ENCODE peak calls at places on chromosomes 7 and 10, in four cellular contexts. One of them, this sample, is unnamed.

GRCh38 chr10:117241541-117242462 is 888 bp downstream of the SLC18A2 start:
- DNase-seq in Peyer's patch: no peak
- DNase-seq in Calu3: no peak
- DNase-seq in nephron progenitor cell: peak; percentile 56
- DNase-seq in this sample: no peak

GRCh38 chr7:123538897-123539296 is 4.5 kb upstream of the IQUB start:
- DNase-seq in Peyer's patch: no peak
- DNase-seq in Calu3: no peak
- DNase-seq in nephron progenitor cell: no peak
- DNase-seq in this sample: no peak

GRCh38 chr10:2037966-2038493 is 300.7 kb upstream of the ADARB2 start:
- DNase-seq in Peyer's patch: no peak
- DNase-seq in Calu3: no peak
- DNase-seq in nephron progenitor cell: no peak
- DNase-seq in this sample: no peak

GRCh38 chr7:18202315-18203045 is 174.8 kb upstream of the PRPS1L1 start:
- DNase-seq in Peyer's patch: no peak
- DNase-seq in Calu3: no peak
- DNase-seq in nephron progenitor cell: no peak
- DNase-seq in this sample: no peak

GRCh38 chr7:123979876-123980275 is 53.0 kb downstream of the TMEM229A start:
- DNase-seq in Peyer's patch: no peak
- DNase-seq in Calu3: peak; percentile 17
- DNase-seq in nephron progenitor cell: no peak
- DNase-seq in this sample: no peak

GRCh38 chr10:72981882-72982529 is 27.4 kb upstream of the PLA2G12B start:
- DNase-seq in Peyer's patch: no peak
- DNase-seq in Calu3: no peak
- DNase-seq in nephron progenitor cell: no peak
- DNase-seq in this sample: no peak

GRCh38 chr10:77936697-77937567 is 10.4 kb upstream of the DLG5 start:
- DNase-seq in Peyer's patch: no peak
- DNase-seq in Calu3: no peak
- DNase-seq in nephron progenitor cell: no peak
- DNase-seq in this sample: no peak

GRCh38 chr10:130762481-130762880 is 549.0 kb downstream of the TCERG1L start:
- DNase-seq in Peyer's patch: no peak
- DNase-seq in Calu3: no peak
- DNase-seq in nephron progenitor cell: no peak
- DNase-seq in this sample: no peak

GRCh38 chr10:31803606-31804195 is 124.9 kb downstream of the ARHGAP12 start:
- DNase-seq in Peyer's patch: no peak
- DNase-seq in Calu3: no peak
- DNase-seq in nephron progenitor cell: no peak
- DNase-seq in this sample: no peak

GRCh38 chr7:70417061-70417655 is 714.8 kb upstream of the GALNT17 start:
- DNase-seq in Peyer's patch: no peak
- DNase-seq in Calu3: no peak
- DNase-seq in nephron progenitor cell: no peak
- DNase-seq in this sample: no peak

GRCh38 chr7:37354661-37355131 is 94.0 kb downstream of the ELMO1 start:
- DNase-seq in Peyer's patch: no peak
- DNase-seq in Calu3: peak; percentile 15
- DNase-seq in nephron progenitor cell: no peak
- DNase-seq in this sample: no peak

GRCh38 chr7:99287779-99288534 is 15.3 kb downstream of the MYH16 start:
- DNase-seq in Peyer's patch: no peak
- DNase-seq in Calu3: no peak
- DNase-seq in nephron progenitor cell: no peak
- DNase-seq in this sample: no peak

GRCh38 chr7:84216477-84216876 is 21.9 kb upstream of the SEMA3A start:
- DNase-seq in Peyer's patch: no peak
- DNase-seq in Calu3: no peak
- DNase-seq in nephron progenitor cell: no peak
- DNase-seq in this sample: no peak

GRCh38 chr7:143250822-143251221 is 12.4 kb upstream of the GSTK1 start:
- DNase-seq in Peyer's patch: no peak
- DNase-seq in Calu3: no peak
- DNase-seq in nephron progenitor cell: no peak
- DNase-seq in this sample: no peak

GRCh38 chr10:114547466-114547865 is 110.6 kb downstream of the ABLIM1 start:
- DNase-seq in Peyer's patch: no peak
- DNase-seq in Calu3: no peak
- DNase-seq in nephron progenitor cell: no peak
- DNase-seq in this sample: no peak

GRCh38 chr10:22010973-22011408 is 7.5 kb upstream of the DNAJC1 start:
- DNase-seq in Peyer's patch: no peak
- DNase-seq in Calu3: no peak
- DNase-seq in nephron progenitor cell: no peak
- DNase-seq in this sample: no peak

GRCh38 chr7:21426286-21426957 is 1.5 kb upstream of the SP4 start:
- DNase-seq in Peyer's patch: no peak
- DNase-seq in Calu3: no peak
- DNase-seq in nephron progenitor cell: no peak
- DNase-seq in this sample: no peak

GRCh38 chr10:22476601-22477364 is 131.5 kb downstream of the SPAG6 start:
- DNase-seq in Peyer's patch: no peak
- DNase-seq in Calu3: no peak
- DNase-seq in nephron progenitor cell: peak; percentile 26
- DNase-seq in this sample: peak; percentile 25

GRCh38 chr10:43156590-43157340 is 18.5 kb downstream of the CSGALNACT2 start:
- DNase-seq in Peyer's patch: no peak
- DNase-seq in Calu3: no peak
- DNase-seq in nephron progenitor cell: no peak
- DNase-seq in this sample: no peak

GRCh38 chr7:782718-783449 is 49.4 kb upstream of the SUN1 start:
- DNase-seq in Peyer's patch: no peak
- DNase-seq in Calu3: no peak
- DNase-seq in nephron progenitor cell: no peak
- DNase-seq in this sample: no peak

GRCh38 chr10:67520924-67521520 is 175.0 kb downstream of the CTNNA3 start:
- DNase-seq in Peyer's patch: no peak
- DNase-seq in Calu3: peak; percentile 60
- DNase-seq in nephron progenitor cell: peak; percentile 47
- DNase-seq in this sample: no peak

GRCh38 chr7:74453321-74454011 is at the start of gene GTF2IRD1:
- DNase-seq in Peyer's patch: peak; percentile 82
- DNase-seq in Calu3: peak; percentile 65
- DNase-seq in nephron progenitor cell: peak; percentile 77
- DNase-seq in this sample: peak; percentile 23

GRCh38 chr7:24119852-24120251 is 164.1 kb upstream of the NPY start:
- DNase-seq in Peyer's patch: no peak
- DNase-seq in Calu3: no peak
- DNase-seq in nephron progenitor cell: no peak
- DNase-seq in this sample: no peak

GRCh38 chr7:91796122-91796521 is 84.4 kb downstream of the MTERF1 start:
- DNase-seq in Peyer's patch: no peak
- DNase-seq in Calu3: no peak
- DNase-seq in nephron progenitor cell: no peak
- DNase-seq in this sample: no peak

GRCh38 chr10:24790599-24790998 is 66.9 kb upstream of the ARHGAP21 start:
- DNase-seq in Peyer's patch: no peak
- DNase-seq in Calu3: no peak
- DNase-seq in nephron progenitor cell: no peak
- DNase-seq in this sample: no peak

GRCh38 chr7:124074007-124074406 is 41.1 kb upstream of the TMEM229A start:
- DNase-seq in Peyer's patch: no peak
- DNase-seq in Calu3: no peak
- DNase-seq in nephron progenitor cell: no peak
- DNase-seq in this sample: no peak

GRCh38 chr10:1688531-1688930 is 48.8 kb downstream of the ADARB2 start:
- DNase-seq in Peyer's patch: no peak
- DNase-seq in Calu3: no peak
- DNase-seq in nephron progenitor cell: no peak
- DNase-seq in this sample: no peak

GRCh38 chr7:145269418-145270161 is 433.7 kb upstream of the TPK1 start:
- DNase-seq in Peyer's patch: no peak
- DNase-seq in Calu3: no peak
- DNase-seq in nephron progenitor cell: no peak
- DNase-seq in this sample: no peak

GRCh38 chr10:78991187-78991586 is 77.6 kb upstream of the ZMIZ1 start:
- DNase-seq in Peyer's patch: no peak
- DNase-seq in Calu3: no peak
- DNase-seq in nephron progenitor cell: no peak
- DNase-seq in this sample: no peak

GRCh38 chr10:811781-812180 is 119.7 kb downstream of the LARP4B start:
- DNase-seq in Peyer's patch: no peak
- DNase-seq in Calu3: no peak
- DNase-seq in nephron progenitor cell: no peak
- DNase-seq in this sample: no peak

GRCh38 chr7:28750981-28751380 is 207.1 kb downstream of the TRIL start:
- DNase-seq in Peyer's patch: no peak
- DNase-seq in Calu3: no peak
- DNase-seq in nephron progenitor cell: no peak
- DNase-seq in this sample: no peak

GRCh38 chr10:75922435-75922834 is 491.0 kb downstream of the LRMDA start:
- DNase-seq in Peyer's patch: no peak
- DNase-seq in Calu3: no peak
- DNase-seq in nephron progenitor cell: no peak
- DNase-seq in this sample: no peak
- TF ChIP-seq CTCF in Peyer's patch: no peak
- TF ChIP-seq CTCF in Calu3: no peak
- TF ChIP-seq CTCF in nephron progenitor cell: no peak
- TF ChIP-seq CTCF in this sample: no peak

GRCh38 chr10:11687779-11688447 is 54.3 kb upstream of the ECHDC3 start:
- DNase-seq in Peyer's patch: no peak
- DNase-seq in Calu3: peak; percentile 77
- DNase-seq in nephron progenitor cell: no peak
- DNase-seq in this sample: no peak

GRCh38 chr10:11697718-11698527 is 44.3 kb upstream of the ECHDC3 start:
- DNase-seq in Peyer's patch: no peak
- DNase-seq in Calu3: no peak
- DNase-seq in nephron progenitor cell: no peak
- DNase-seq in this sample: no peak

GRCh38 chr10:11689945-11690736 is 52.0 kb upstream of the ECHDC3 start:
- DNase-seq in Peyer's patch: no peak
- DNase-seq in Calu3: no peak
- DNase-seq in nephron progenitor cell: no peak
- DNase-seq in this sample: no peak

GRCh38 chr10:11691319-11691755 is 50.8 kb upstream of the ECHDC3 start:
- DNase-seq in Peyer's patch: no peak
- DNase-seq in Calu3: no peak
- DNase-seq in nephron progenitor cell: no peak
- DNase-seq in this sample: no peak

GRCh38 chr10:11693376-11693775 is 48.8 kb upstream of the ECHDC3 start:
- DNase-seq in Peyer's patch: no peak
- DNase-seq in Calu3: no peak
- DNase-seq in nephron progenitor cell: no peak
- DNase-seq in this sample: no peak
- TF ChIP-seq CTCF in Peyer's patch: no peak
- TF ChIP-seq CTCF in Calu3: no peak
- TF ChIP-seq CTCF in nephron progenitor cell: no peak
- TF ChIP-seq CTCF in this sample: no peak

GRCh38 chr7:1843271-1843861 is 173.3 kb downstream of the ELFN1 start:
- DNase-seq in Peyer's patch: no peak
- DNase-seq in Calu3: no peak
- DNase-seq in nephron progenitor cell: peak; percentile 25
- DNase-seq in this sample: no peak

GRCh38 chr7:1844956-1845390 is 174.9 kb downstream of the ELFN1 start:
- DNase-seq in Peyer's patch: peak; percentile 19
- DNase-seq in Calu3: no peak
- DNase-seq in nephron progenitor cell: peak; percentile 36
- DNase-seq in this sample: no peak

GRCh38 chr7:1843921-1844335 is 173.9 kb downstream of the ELFN1 start:
- DNase-seq in Peyer's patch: peak; percentile 18
- DNase-seq in Calu3: no peak
- DNase-seq in nephron progenitor cell: peak; percentile 67
- DNase-seq in this sample: no peak

GRCh38 chr7:1845536-1846311 is 175.6 kb downstream of the ELFN1 start:
- DNase-seq in Peyer's patch: peak; percentile 21
- DNase-seq in Calu3: no peak
- DNase-seq in nephron progenitor cell: peak; percentile 3
- DNase-seq in this sample: no peak

DNA sequence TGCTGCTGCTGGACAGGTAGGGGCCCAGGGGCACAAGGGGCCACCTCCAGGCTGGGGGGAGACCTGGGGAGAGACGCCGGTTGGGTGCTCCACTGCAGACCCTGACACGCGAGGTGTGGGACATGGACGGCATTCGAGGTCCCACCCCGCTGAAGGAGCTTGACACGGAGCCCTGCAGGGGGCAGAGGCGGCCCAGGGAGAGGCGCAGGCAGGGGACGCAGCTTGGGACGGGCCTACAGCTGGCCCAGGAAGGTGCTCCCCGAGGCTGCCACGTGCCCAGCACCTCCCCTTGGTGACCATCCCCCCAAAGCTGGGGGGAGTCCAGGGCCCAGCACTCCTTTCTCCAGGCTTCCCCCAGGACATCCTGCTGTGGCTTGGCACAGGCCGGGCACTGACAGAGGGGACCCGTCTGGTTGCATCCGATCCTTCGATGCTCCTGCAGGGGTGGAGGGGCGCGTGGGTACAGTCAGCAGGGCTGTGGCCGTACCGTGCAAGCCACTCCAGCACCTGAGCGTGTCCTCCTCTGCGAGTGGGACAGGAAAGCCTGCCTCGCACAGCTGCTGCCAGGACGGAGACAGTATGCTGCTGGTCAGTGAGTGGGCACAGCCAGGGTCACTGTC is 174.4 kb downstream of the ELFN1 start:
- DNase-seq in Peyer's patch: peak; percentile 27
- DNase-seq in Calu3: no peak
- DNase-seq in nephron progenitor cell: peak; percentile 10
- DNase-seq in this sample: no peak
- TF ChIP-seq CTCF in Peyer's patch: no peak
- TF ChIP-seq CTCF in Calu3: no peak
- TF ChIP-seq CTCF in nephron progenitor cell: no peak
- TF ChIP-seq CTCF in this sample: no peak

GRCh38 chr10:112970036-112970435 is 20.0 kb downstream of the TCF7L2 start:
- DNase-seq in Peyer's patch: no peak
- DNase-seq in Calu3: no peak
- DNase-seq in nephron progenitor cell: no peak
- DNase-seq in this sample: no peak

GRCh38 chr10:112977294-112977951 is 27.4 kb downstream of the TCF7L2 start:
- DNase-seq in Peyer's patch: no peak
- DNase-seq in Calu3: no peak
- DNase-seq in nephron progenitor cell: no peak
- DNase-seq in this sample: no peak

GRCh38 chr10:112973046-112973445 is 23.0 kb downstream of the TCF7L2 start:
- DNase-seq in Peyer's patch: no peak
- DNase-seq in Calu3: no peak
- DNase-seq in nephron progenitor cell: no peak
- DNase-seq in this sample: no peak

GRCh38 chr10:112972606-112973005 is 22.6 kb downstream of the TCF7L2 start:
- DNase-seq in Peyer's patch: no peak
- DNase-seq in Calu3: no peak
- DNase-seq in nephron progenitor cell: no peak
- DNase-seq in this sample: no peak

DNA sequence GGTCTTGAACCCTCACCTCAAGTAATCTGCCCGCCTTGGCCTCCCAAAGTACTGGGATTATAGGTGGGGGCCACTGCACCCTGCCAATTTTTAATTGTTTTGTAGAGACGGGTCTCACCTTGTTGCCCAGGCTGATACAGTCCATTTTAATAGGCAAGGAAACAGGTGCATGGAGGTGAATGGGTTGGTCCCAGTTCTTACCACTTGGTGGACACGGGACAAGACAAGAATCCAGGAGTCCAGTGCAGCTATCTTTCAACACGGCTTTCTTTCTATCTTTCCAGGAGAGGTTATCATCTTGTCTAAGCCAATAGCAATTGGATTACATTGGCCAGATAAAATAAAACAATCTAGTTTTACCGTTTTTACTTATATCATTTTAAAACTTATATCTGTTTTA is 23.8 kb downstream of the TCF7L2 start:
- DNase-seq in Peyer's patch: no peak
- DNase-seq in Calu3: no peak
- DNase-seq in nephron progenitor cell: no peak
- DNase-seq in this sample: no peak
- TF ChIP-seq CTCF in Peyer's patch: no peak
- TF ChIP-seq CTCF in Calu3: no peak
- TF ChIP-seq CTCF in nephron progenitor cell: no peak
- TF ChIP-seq CTCF in this sample: no peak

This sample was measured in activated B cell treated with CpG ODN at 0.5 μM for 24 hours.